ENCODE peak calls at places on chromosome 15, in five cellular contexts. One of them, this sample, is unnamed.

GRCh38 chr15:61003683-61004299 is 225.3 kb downstream of the RORA start:
- DNase-seq in transverse colon: no peak
- DNase-seq in astrocyte of the spinal cord: no peak
- DNase-seq in cardiac muscle cell: peak
- DNase-seq in HL-60: no peak
- DNase-seq in this sample: no peak

GRCh38 chr15:47471020-47471419 is 246.3 kb upstream of the SEMA6D start:
- DNase-seq in transverse colon: no peak
- DNase-seq in astrocyte of the spinal cord: no peak
- DNase-seq in cardiac muscle cell: no peak
- DNase-seq in HL-60: no peak
- DNase-seq in this sample: peak

GRCh38 chr15:65416845-65417416 is 5.8 kb downstream of the IGDCC4 start:
- DNase-seq in transverse colon: no peak
- DNase-seq in astrocyte of the spinal cord: peak
- DNase-seq in cardiac muscle cell: peak
- DNase-seq in HL-60: no peak
- DNase-seq in this sample: peak

GRCh38 chr15:78453447-78453846 is 15.4 kb downstream of the IREB2 start:
- DNase-seq in transverse colon: no peak
- DNase-seq in astrocyte of the spinal cord: no peak
- DNase-seq in cardiac muscle cell: no peak
- DNase-seq in HL-60: peak
- DNase-seq in this sample: no peak

GRCh38 chr15:20358066-20358780 is 183.4 kb downstream of the GOLGA6L6 start:
- DNase-seq in transverse colon: no peak
- DNase-seq in astrocyte of the spinal cord: no peak
- DNase-seq in cardiac muscle cell: no peak
- DNase-seq in HL-60: no peak
- DNase-seq in this sample: no peak

GRCh38 chr15:88704791-88705768 is 66.3 kb downstream of the ISG20 start:
- DNase-seq in transverse colon: peak
- DNase-seq in astrocyte of the spinal cord: peak
- DNase-seq in cardiac muscle cell: peak
- DNase-seq in HL-60: no peak
- DNase-seq in this sample: peak

GRCh38 chr15:44697014-44697413 is 14.1 kb downstream of the PATL2 start:
- DNase-seq in transverse colon: no peak
- DNase-seq in astrocyte of the spinal cord: no peak
- DNase-seq in cardiac muscle cell: no peak
- DNase-seq in HL-60: no peak
- DNase-seq in this sample: no peak

GRCh38 chr15:39302936-39303335 is 277.9 kb upstream of the THBS1 start:
- DNase-seq in transverse colon: no peak
- DNase-seq in astrocyte of the spinal cord: no peak
- DNase-seq in cardiac muscle cell: no peak
- DNase-seq in HL-60: no peak
- DNase-seq in this sample: no peak

GRCh38 chr15:77527831-77528231 is 104.9 kb downstream of the LINGO1 start:
- DNase-seq in transverse colon: no peak
- DNase-seq in astrocyte of the spinal cord: peak
- DNase-seq in cardiac muscle cell: no peak
- DNase-seq in HL-60: no peak
- DNase-seq in this sample: no peak

GRCh38 chr15:93382196-93382820 is 293.3 kb upstream of the RGMA start:
- DNase-seq in transverse colon: no peak
- DNase-seq in astrocyte of the spinal cord: no peak
- DNase-seq in cardiac muscle cell: no peak
- DNase-seq in HL-60: no peak
- DNase-seq in this sample: no peak

GRCh38 chr15:65778269-65778668 is 13.8 kb downstream of the DENND4A start:
- DNase-seq in transverse colon: no peak
- DNase-seq in astrocyte of the spinal cord: no peak
- DNase-seq in cardiac muscle cell: no peak
- DNase-seq in HL-60: no peak
- DNase-seq in this sample: no peak

GRCh38 chr15:88841201-88841600 is 38.0 kb downstream of the ACAN start:
- DNase-seq in transverse colon: no peak
- DNase-seq in astrocyte of the spinal cord: no peak
- DNase-seq in cardiac muscle cell: no peak
- DNase-seq in HL-60: no peak
- DNase-seq in this sample: no peak

GRCh38 chr15:84748274-84749110 is at the start of gene ZNF592:
- DNase-seq in transverse colon: peak
- DNase-seq in astrocyte of the spinal cord: peak
- DNase-seq in cardiac muscle cell: peak
- DNase-seq in HL-60: peak
- DNase-seq in this sample: peak

GRCh38 chr15:96334705-96335428 is 4.4 kb downstream of the NR2F2 start:
- DNase-seq in transverse colon: peak
- DNase-seq in astrocyte of the spinal cord: peak
- DNase-seq in cardiac muscle cell: no peak
- DNase-seq in HL-60: no peak
- DNase-seq in this sample: peak

GRCh38 chr15:64693134-64693533 is 82.3 kb downstream of the RBPMS2 start:
- DNase-seq in transverse colon: peak
- DNase-seq in astrocyte of the spinal cord: peak
- DNase-seq in cardiac muscle cell: peak
- DNase-seq in HL-60: peak
- DNase-seq in this sample: peak

GRCh38 chr15:62847900-62848489 is 194.6 kb upstream of the TPM1 start:
- DNase-seq in transverse colon: peak
- DNase-seq in astrocyte of the spinal cord: peak
- DNase-seq in cardiac muscle cell: peak
- DNase-seq in HL-60: peak
- DNase-seq in this sample: peak

GRCh38 chr15:85047271-85047948 is 65.8 kb downstream of the PDE8A start:
- DNase-seq in transverse colon: peak
- DNase-seq in astrocyte of the spinal cord: peak
- DNase-seq in cardiac muscle cell: peak
- DNase-seq in HL-60: no peak
- DNase-seq in this sample: peak

GRCh38 chr15:79598639-79599038 is 166.5 kb downstream of the MINAR1 start:
- DNase-seq in transverse colon: no peak
- DNase-seq in astrocyte of the spinal cord: no peak
- DNase-seq in cardiac muscle cell: no peak
- DNase-seq in HL-60: no peak
- DNase-seq in this sample: no peak

GRCh38 chr15:101401286-101401685 is 88.2 kb downstream of the PCSK6 start:
- DNase-seq in transverse colon: no peak
- DNase-seq in astrocyte of the spinal cord: no peak
- DNase-seq in cardiac muscle cell: no peak
- DNase-seq in HL-60: no peak
- DNase-seq in this sample: no peak

GRCh38 chr15:92810418-92811138 is 89.5 kb upstream of the CHD2 start:
- DNase-seq in transverse colon: peak
- DNase-seq in astrocyte of the spinal cord: peak
- DNase-seq in cardiac muscle cell: peak
- DNase-seq in HL-60: peak
- DNase-seq in this sample: peak

GRCh38 chr15:79978694-79979519 is 7.9 kb upstream of the BCL2A1 start:
- DNase-seq in transverse colon: no peak
- DNase-seq in astrocyte of the spinal cord: peak
- DNase-seq in cardiac muscle cell: peak
- DNase-seq in HL-60: peak
- DNase-seq in this sample: peak

GRCh38 chr15:65869954-65870871 is 922 bp downstream of the RAB11A start:
- DNase-seq in transverse colon: peak
- DNase-seq in astrocyte of the spinal cord: peak
- DNase-seq in cardiac muscle cell: peak
- DNase-seq in HL-60: peak
- DNase-seq in this sample: peak

GRCh38 chr15:88938802-88939485 is 25.8 kb upstream of the MFGE8 start:
- DNase-seq in transverse colon: no peak
- DNase-seq in astrocyte of the spinal cord: no peak
- DNase-seq in cardiac muscle cell: peak
- DNase-seq in HL-60: no peak
- DNase-seq in this sample: no peak

GRCh38 chr15:31304736-31305365 is 21.8 kb upstream of the KLF13 start:
- DNase-seq in transverse colon: no peak
- DNase-seq in astrocyte of the spinal cord: no peak
- DNase-seq in cardiac muscle cell: no peak
- DNase-seq in HL-60: no peak
- DNase-seq in this sample: no peak

GRCh38 chr15:87570186-87570585 is 686.4 kb downstream of the NTRK3 start:
- DNase-seq in transverse colon: no peak
- DNase-seq in astrocyte of the spinal cord: peak
- DNase-seq in cardiac muscle cell: peak
- DNase-seq in HL-60: no peak
- DNase-seq in this sample: no peak

GRCh38 chr15:48617619-48618018 is 27.9 kb downstream of the FBN1 start:
- DNase-seq in transverse colon: peak
- DNase-seq in astrocyte of the spinal cord: peak
- DNase-seq in cardiac muscle cell: peak
- DNase-seq in HL-60: peak
- DNase-seq in this sample: peak

GRCh38 chr15:48631191-48631770 is 14.2 kb downstream of the FBN1 start:
- DNase-seq in transverse colon: no peak
- DNase-seq in astrocyte of the spinal cord: no peak
- DNase-seq in cardiac muscle cell: peak
- DNase-seq in HL-60: no peak
- DNase-seq in this sample: peak

GRCh38 chr15:88900309-88900981 is 5.1 kb upstream of the HAPLN3 start:
- DNase-seq in transverse colon: no peak
- DNase-seq in astrocyte of the spinal cord: peak
- DNase-seq in cardiac muscle cell: no peak
- DNase-seq in HL-60: no peak
- DNase-seq in this sample: peak

DNA sequence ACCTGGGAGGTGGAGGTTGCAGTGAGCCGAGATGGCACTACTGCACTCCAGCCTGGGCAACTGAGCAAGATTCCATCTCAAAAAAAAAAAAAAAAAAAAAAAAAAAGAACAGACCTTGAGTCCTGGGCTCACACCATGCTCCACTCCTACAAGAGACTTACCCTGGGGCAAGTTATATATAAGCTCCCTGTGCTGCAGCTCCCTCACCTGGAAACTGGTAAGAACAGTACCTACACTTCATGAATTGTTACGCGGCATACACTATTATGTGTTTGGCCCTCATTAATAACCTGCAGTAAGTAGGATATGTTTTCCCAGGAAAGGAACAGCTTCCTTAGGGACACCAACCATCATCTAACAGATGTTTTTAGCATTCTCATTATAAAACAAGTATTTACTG is 119.6 kb downstream of the FMN1 start:
- DNase-seq in transverse colon: peak
- DNase-seq in astrocyte of the spinal cord: no peak
- DNase-seq in cardiac muscle cell: no peak
- DNase-seq in HL-60: no peak
- DNase-seq in this sample: no peak
- TF ChIP-seq CTCF in transverse colon: no peak
- TF ChIP-seq CTCF in astrocyte of the spinal cord: no peak
- TF ChIP-seq CTCF in cardiac muscle cell: no peak
- TF ChIP-seq CTCF in HL-60: no peak
- TF ChIP-seq CTCF in this sample: no peak

DNA sequence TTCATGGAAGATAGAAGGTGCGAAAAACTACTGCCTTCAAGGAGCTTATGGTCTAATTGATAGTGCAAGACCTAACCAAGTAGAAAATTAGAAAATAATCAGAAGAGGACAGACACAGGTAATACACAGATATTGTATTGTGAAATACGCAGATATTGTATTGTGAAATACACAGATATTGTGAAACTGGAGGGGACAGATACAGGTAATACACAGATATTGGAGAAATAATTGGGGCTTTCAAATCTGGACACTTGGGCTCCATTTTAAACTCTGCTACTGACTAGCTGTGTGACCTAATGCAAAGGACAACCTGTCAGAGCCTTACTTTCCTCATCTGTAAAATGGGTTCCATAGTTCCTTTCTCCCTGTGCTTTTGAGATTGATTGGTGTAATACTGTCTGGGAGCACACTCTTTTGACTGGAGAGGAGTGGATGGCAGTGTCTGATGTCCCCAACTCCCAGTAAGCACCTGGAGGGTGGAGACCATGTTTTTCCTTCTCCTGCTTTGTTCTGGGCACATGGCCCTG is 272.8 kb downstream of the TLE3 start:
- DNase-seq in transverse colon: no peak
- DNase-seq in astrocyte of the spinal cord: no peak
- DNase-seq in cardiac muscle cell: no peak
- DNase-seq in HL-60: no peak
- DNase-seq in this sample: no peak
- TF ChIP-seq CTCF in transverse colon: no peak
- TF ChIP-seq CTCF in astrocyte of the spinal cord: no peak
- TF ChIP-seq CTCF in cardiac muscle cell: no peak
- TF ChIP-seq CTCF in HL-60: no peak
- TF ChIP-seq CTCF in this sample: no peak

DNA sequence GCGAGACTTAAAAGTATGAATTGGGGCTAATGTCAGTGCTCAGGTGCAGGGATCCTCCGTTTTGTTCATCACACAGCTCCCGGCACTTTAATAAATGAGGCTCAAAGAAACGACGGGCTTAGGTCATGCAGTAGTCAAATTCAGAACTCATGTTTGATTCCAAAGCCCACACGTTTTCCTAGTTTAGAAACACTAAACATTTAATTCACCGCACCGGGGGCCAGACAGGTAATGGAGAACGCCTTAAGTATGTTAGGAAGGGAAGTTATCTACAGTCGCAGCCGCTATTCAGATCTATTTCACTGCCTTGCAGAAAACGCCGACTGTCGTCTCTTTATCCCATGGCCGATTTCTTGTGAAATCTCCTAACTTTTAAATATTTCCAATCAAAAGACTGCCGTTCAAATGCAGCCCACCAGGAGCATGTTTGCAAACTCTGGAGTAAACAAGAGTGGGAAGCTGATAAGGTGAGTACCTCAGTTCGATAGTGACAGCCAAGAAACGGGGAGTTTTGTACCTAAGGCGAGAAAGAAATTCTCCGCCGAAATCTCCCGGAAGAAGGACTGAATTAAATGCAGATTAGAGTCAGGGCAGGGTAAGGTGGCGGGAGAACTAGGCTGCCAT is 569 bp downstream of the HIGD2B start:
- DNase-seq in transverse colon: no peak
- DNase-seq in astrocyte of the spinal cord: no peak
- DNase-seq in cardiac muscle cell: no peak
- DNase-seq in HL-60: peak
- DNase-seq in this sample: no peak
- TF ChIP-seq CTCF in transverse colon: peak
- TF ChIP-seq CTCF in astrocyte of the spinal cord: no peak
- TF ChIP-seq CTCF in cardiac muscle cell: peak
- TF ChIP-seq CTCF in HL-60: no peak
- TF ChIP-seq CTCF in this sample: no peak

GRCh38 chr15:26679927-26680326 is 92.9 kb downstream of the GABRB3 start:
- DNase-seq in transverse colon: no peak
- DNase-seq in astrocyte of the spinal cord: no peak
- DNase-seq in cardiac muscle cell: no peak
- DNase-seq in HL-60: no peak
- DNase-seq in this sample: no peak
- TF ChIP-seq CTCF in transverse colon: no peak
- TF ChIP-seq CTCF in astrocyte of the spinal cord: no peak
- TF ChIP-seq CTCF in cardiac muscle cell: no peak
- TF ChIP-seq CTCF in HL-60: no peak
- TF ChIP-seq CTCF in this sample: no peak

This sample was measured in fibroblast of mammary gland.